ENCODE peak calls at places on chromosomes 5 and 9, in seven cellular contexts. T is prostate gland, L is esophagus squamous epithelium, F is body of pancreas, B is adrenal gland, H is endodermal cell, I is right atrium auricular region. J is an unnamed sample.

GRCh38 chr9:136955943-136956335 is 3.9 kb downstream of the LCN12 start:
- DNase-seq in I (no peak), H (no peak), L (no peak), T (no peak), F (no peak), B (no peak), J (no peak)

GRCh38 chr9:26066237-26066636 is 388.0 kb upstream of the TUSC1 start:
- DNase-seq in T (no peak), F (no peak), I (no peak), H (no peak), L (no peak), B (no peak), J (no peak)

GRCh38 chr9:73782166-73782565 is 630.5 kb downstream of the ANXA1 start:
- DNase-seq in B (no peak), T (no peak), H (no peak), I (no peak), F (no peak), L (no peak), J (no peak)

GRCh38 chr5:142356318-142356715 is 31.5 kb upstream of the SPRY4 start:
- DNase-seq in F (no peak), T (no peak), H (no peak), B (no peak), L (no peak), I (no peak), J (no peak)

GRCh38 chr9:130209422-130209821 is 37.2 kb downstream of the NCS1 start:
- DNase-seq in B (no peak), I (no peak), F (no peak), L (no peak), T (no peak), H (no peak), J (no peak)

GRCh38 chr5:179794171-179794570 is 385 bp downstream of the LTC4S start:
- DNase-seq in I (no peak), L (no peak), T (no peak), F (no peak), H (no peak), B (no peak), J (no peak)

GRCh38 chr5:59496524-59497134 is 396.9 kb downstream of the PDE4D start:
- DNase-seq in I (no peak), L (no peak), H (peak; percentile 81), B (no peak), F (peak; percentile 18), T (no peak), J (no peak)

GRCh38 chr9:110520120-110520701 is 59.3 kb downstream of the SVEP1 start:
- DNase-seq in B (no peak), T (no peak), H (no peak), L (no peak), I (no peak), F (no peak), J (no peak)

GRCh38 chr9:127771570-127772189 is 6.8 kb downstream of the SH2D3C start:
- DNase-seq in T (no peak), H (no peak), L (no peak), B (no peak), I (no peak), F (no peak), J (no peak)

GRCh38 chr5:55817030-55817429 is 34.1 kb upstream of the IL31RA start:
- DNase-seq in T (no peak), F (no peak), B (no peak), H (no peak), L (no peak), I (no peak), J (no peak)

GRCh38 chr9:72322259-72322658 is 42.7 kb downstream of the ZFAND5 start:
- DNase-seq in L (no peak), I (no peak), T (no peak), H (no peak), B (no peak), F (no peak), J (no peak)

GRCh38 chr9:124145903-124146575 is 111.7 kb upstream of the NEK6 start:
- DNase-seq in L (no peak), B (no peak), I (no peak), H (no peak), F (no peak), T (no peak), J (no peak)

GRCh38 chr9:98899399-98900056 is 44.2 kb upstream of the COL15A1 start:
- DNase-seq in F (peak; percentile 21), B (no peak), T (no peak), H (no peak), I (no peak), L (no peak), J (no peak)

GRCh38 chr5:141303756-141304155 is at the start of gene SLC25A2:
- DNase-seq in F (no peak), B (no peak), I (no peak), H (no peak), T (no peak), L (no peak), J (no peak)
- H3K9me3 ChIP-seq in F (peaks cover 66% of the 10 kb centered on the region), B (peaks cover 6% of the 10 kb centered on the region), I (peaks cover 26% of the 10 kb centered on the region), H (peaks cover 33% of the 10 kb centered on the region), T (no peaks in the 10 kb centered on the region), L (peaks cover 100% of the 10 kb centered on the region), J (peaks cover 99% of the 10 kb centered on the region)

GRCh38 chr9:37036237-37037136 is 2.4 kb upstream of the PAX5 start:
- DNase-seq in H (peak; percentile 77), F (peak; percentile 62), L (no peak), I (no peak), B (peak; percentile 64), T (peak; percentile 24), J (peak; percentile 44)

GRCh38 chr9:37037137-37037743 is 3.2 kb upstream of the PAX5 start:
- DNase-seq in B (no peak), I (no peak), H (no peak), T (no peak), L (no peak), F (no peak), J (no peak)

GRCh38 chr9:37039065-37039464 is 5.0 kb upstream of the PAX5 start:
- DNase-seq in H (no peak), L (no peak), F (no peak), I (no peak), T (no peak), B (no peak), J (no peak)

GRCh38 chr9:37035472-37036236 is 1.6 kb upstream of the PAX5 start:
- DNase-seq in B (no peak), H (peak; percentile 79), T (no peak), F (no peak), I (no peak), L (no peak), J (no peak)

DNA sequence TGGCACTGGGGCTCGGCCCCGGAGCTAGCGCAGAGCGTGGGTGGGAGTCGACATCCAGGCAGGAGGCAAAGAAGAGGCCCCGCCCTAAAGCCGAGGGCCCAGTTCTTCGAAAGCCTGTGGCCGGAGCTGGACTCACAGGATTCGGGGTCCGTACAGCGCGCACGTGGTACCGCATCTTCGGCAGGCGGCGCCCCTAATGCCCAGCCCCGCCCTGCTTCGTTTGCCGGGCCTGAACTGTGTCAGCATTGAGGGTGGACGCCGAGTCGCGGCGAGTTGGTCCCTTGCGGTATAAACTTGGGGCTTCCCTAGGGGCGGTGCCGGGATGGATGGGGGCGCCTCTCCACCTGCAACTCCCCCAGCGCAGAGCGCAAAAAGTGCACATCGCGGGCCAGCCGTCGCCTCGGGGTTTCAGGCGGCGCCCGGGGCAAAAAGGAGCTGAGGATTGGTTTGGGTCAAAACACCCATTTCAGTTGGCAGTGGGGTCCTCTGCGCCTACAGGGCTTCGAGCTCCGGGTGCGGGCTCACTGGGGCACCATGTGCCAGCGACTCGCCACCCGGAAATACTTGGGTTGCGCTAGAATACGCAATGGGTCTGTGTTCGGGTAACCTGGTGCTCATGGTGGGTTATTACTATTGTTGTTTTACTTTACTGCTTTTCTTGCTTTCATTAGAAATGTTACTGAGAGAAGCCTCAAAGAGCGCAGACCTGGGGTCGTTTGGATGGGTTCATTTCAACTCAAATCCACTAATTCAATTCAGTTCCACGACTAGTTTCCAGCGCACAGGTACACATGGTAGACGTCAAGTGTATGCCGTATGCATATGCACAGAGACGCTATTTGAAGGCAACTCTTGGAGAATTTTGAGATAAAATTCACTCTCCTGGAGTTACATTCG is 3.9 kb upstream of the PAX5 start:
- DNase-seq in L (no peak), I (no peak), F (no peak), H (peak; percentile 84), T (no peak), B (no peak), J (no peak)
- H3K4me3 ChIP-seq in L (peak overlapping the region; percentile 55), I (no peak overlapping the region), F (no peak overlapping the region), H (peak overlapping the region; percentile 85), T (no peak overlapping the region), B (peak overlapping the region; percentile 38), J (peak overlapping the region; percentile 34)

DNA sequence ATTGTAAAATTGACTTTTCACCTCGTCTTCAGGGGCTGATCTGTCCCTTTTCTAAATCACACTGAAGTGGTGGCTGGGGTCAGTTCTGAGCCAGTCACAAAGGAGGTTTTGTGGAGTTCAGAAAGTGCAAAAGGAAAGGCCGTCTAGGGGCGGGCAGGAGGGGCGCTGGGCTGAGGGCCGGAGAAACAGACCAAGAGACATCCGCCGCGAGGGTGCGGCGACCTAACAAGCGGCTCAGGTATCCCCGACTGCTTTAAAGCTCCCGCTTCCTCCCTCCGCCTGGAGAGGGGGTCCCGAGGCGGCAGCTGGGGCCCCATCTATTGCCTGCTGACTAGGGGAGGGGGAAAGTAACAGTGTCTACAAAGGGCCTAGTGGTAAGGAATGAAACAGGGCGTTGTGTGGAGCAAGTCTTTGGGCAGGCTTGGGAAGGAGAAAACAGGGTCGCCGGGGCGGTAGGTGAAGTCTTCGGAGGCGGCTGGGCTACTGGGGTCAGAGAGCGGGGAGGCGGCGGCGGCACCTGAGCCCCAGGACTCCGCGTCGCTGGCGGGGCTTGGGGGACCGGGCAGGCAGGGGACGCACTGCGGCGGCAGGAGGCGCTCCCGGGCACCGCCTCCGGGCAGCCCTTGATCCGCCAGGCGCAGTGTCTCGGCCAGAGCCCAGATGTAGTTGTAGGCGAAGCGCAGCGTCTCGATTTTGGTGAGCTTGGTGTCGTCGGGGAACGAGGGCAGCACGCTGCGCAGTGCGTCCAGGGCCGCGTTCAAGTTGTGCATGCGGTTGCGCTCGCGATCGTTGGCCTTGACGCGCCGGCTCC is 950 bp downstream of the NEUROG1 start:
- DNase-seq in H (peak; percentile 86), B (no peak), L (no peak), T (no peak), I (no peak), F (no peak), J (no peak)
- TF ChIP-seq CTCF in H (peak; percentile 71), B (no peak), L (no peak), T (no peak), I (no peak), F (no peak), J (no peak)

GRCh38 chr5:32428426-32428825 is 16.1 kb downstream of the ZFR start:
- DNase-seq in I (no peak), F (no peak), L (no peak), T (no peak), B (no peak), H (no peak), J (no peak)
- H3K9me3 ChIP-seq in I (no peaks in the 10 kb centered on the region), F (peaks cover 10% of the 10 kb centered on the region), L (peaks cover 10% of the 10 kb centered on the region), T (no peaks in the 10 kb centered on the region), B (peaks cover 3% of the 10 kb centered on the region), H (peaks cover 28% of the 10 kb centered on the region), J (peaks cover 18% of the 10 kb centered on the region)